ENCODE peak calls at places on chromosomes 3 and 15, in seven cellular contexts. O is vagina, F is spleen, S is stomach, M is GM12891, T is breast epithelium, J is HCT116. G is an unnamed sample.

GRCh38 chr3:108472011-108472591 is 38.3 kb downstream of the MYH15 start:
- DNase-seq in T (no peak), M (no peak), J (peak; percentile 96), O (no peak), S (no peak), F (no peak), G (no peak)

GRCh38 chr3:43581343-43581742 is 40.5 kb downstream of the ANO10 start:
- DNase-seq in O (no peak), M (no peak), F (no peak), T (no peak), J (no peak), S (no peak), G (no peak)

GRCh38 chr3:1677576-1678164 is 421.0 kb upstream of the CNTN4 start:
- DNase-seq in S (no peak), J (no peak), F (no peak), T (no peak), M (no peak), O (no peak), G (no peak)

GRCh38 chr3:40877651-40878463 is 321.4 kb upstream of the CTNNB1 start:
- DNase-seq in M (no peak), F (no peak), J (no peak), S (peak; percentile 81), T (peak; percentile 86), O (no peak), G (no peak)

GRCh38 chr3:123385072-123385471 is 63.8 kb downstream of the ADCY5 start:
- DNase-seq in M (no peak), O (no peak), S (no peak), T (peak; percentile 51), J (no peak), F (peak; percentile 39), G (no peak)

GRCh38 chr3:99330281-99330680 is 308.1 kb upstream of the COL8A1 start:
- DNase-seq in J (no peak), F (no peak), O (no peak), S (no peak), M (no peak), T (no peak), G (no peak)

GRCh38 chr15:71278989-71279756 is 163.9 kb downstream of the THSD4 start:
- DNase-seq in S (peak; percentile 90), O (no peak), J (no peak), T (peak; percentile 50), F (no peak), M (no peak), G (no peak)

GRCh38 chr15:29089731-29090616 is 179.6 kb downstream of the NSMCE3 start:
- DNase-seq in O (no peak), J (no peak), S (no peak), M (no peak), F (peak; percentile 75), T (no peak), G (no peak)

GRCh38 chr3:171966533-171967136 is 72.7 kb upstream of the FNDC3B start:
- DNase-seq in O (no peak), T (no peak), F (no peak), M (no peak), S (no peak), J (no peak), G (no peak)

GRCh38 chr15:42063122-42063848 is 31.1 kb downstream of the PLA2G4D start:
- DNase-seq in S (no peak), M (no peak), J (no peak), F (no peak), T (peak; percentile 15), O (peak; percentile 89), G (no peak)

GRCh38 chr15:99682455-99682854 is 50.8 kb downstream of the LYSMD4 start:
- DNase-seq in F (no peak), J (no peak), S (no peak), O (no peak), T (no peak), M (no peak), G (no peak)

GRCh38 chr3:73415118-73415517 is 209.6 kb downstream of the PDZRN3 start:
- DNase-seq in O (no peak), M (no peak), T (no peak), J (no peak), S (no peak), F (no peak), G (no peak)

GRCh38 chr15:78537266-78537665 is 3.0 kb upstream of the PSMA4 start:
- DNase-seq in M (no peak), F (no peak), S (no peak), O (no peak), J (no peak), T (no peak), G (no peak)

GRCh38 chr3:42572278-42572677 is 9.5 kb downstream of the SEC22C start:
- DNase-seq in M (no peak), T (no peak), S (no peak), J (peak; percentile 41), O (no peak), F (no peak), G (no peak)

GRCh38 chr15:48389701-48390143 is 58.5 kb downstream of the DUT start:
- DNase-seq in O (no peak), M (no peak), S (no peak), T (no peak), F (no peak), J (no peak), G (no peak)

GRCh38 chr15:59339252-59339672 is 33.4 kb downstream of the MYO1E start:
- DNase-seq in T (no peak), M (no peak), S (no peak), O (no peak), F (no peak), J (no peak), G (no peak)

GRCh38 chr3:43102773-43103480 is 3.0 kb downstream of the POMGNT2 start:
- DNase-seq in T (no peak), S (no peak), O (no peak), M (no peak), F (no peak), J (no peak), G (no peak)

GRCh38 chr15:60551147-60551780 is 72.3 kb upstream of the ICE2 start:
- DNase-seq in O (no peak), S (no peak), M (no peak), F (no peak), J (no peak), T (no peak), G (no peak)

GRCh38 chr3:101273608-101274007 is 46.8 kb downstream of the IMPG2 start:
- DNase-seq in T (no peak), O (no peak), J (no peak), F (no peak), S (no peak), M (no peak), G (no peak)

GRCh38 chr15:92454525-92455105 is 60.9 kb downstream of the ST8SIA2 start:
- DNase-seq in F (no peak), T (no peak), M (no peak), J (no peak), S (no peak), O (no peak), G (no peak)

GRCh38 chr3:66498718-66499611 is 1.9 kb downstream of the LRIG1 start:
- DNase-seq in M (no peak), S (no peak), O (no peak), T (no peak), F (no peak), J (no peak), G (no peak)
- TF ChIP-seq POLR2AphosphoS5 in M (no peak), S (no peak), O (no peak), T (no peak), F (no peak), J (no peak), G (no peak)

DNA sequence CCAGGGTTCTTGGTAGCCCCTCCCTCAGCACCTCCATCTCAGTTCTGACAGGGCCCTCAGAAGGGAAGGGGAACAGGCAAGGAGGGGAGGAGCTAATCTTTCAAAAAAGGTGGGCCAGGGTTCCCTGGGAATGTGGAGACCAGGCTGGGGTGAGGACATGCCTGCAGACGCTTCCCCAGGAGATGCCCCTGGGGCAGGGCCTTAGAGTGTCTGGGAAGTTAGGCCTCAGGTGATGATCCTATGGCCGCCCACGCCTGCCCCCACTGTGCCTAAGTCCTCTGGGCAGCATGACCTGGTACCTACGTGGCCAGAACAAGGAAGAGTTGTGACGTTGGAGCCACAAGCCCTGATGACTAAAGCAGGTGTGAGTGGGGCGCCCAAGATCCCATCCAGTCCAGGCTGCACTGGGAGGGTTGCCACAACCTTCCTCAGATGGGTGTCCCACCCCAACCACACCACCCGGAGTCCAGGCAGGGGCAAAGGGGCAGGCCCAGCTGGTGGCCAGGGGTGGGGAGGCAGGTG is 3.9 kb upstream of the SEMA3B start:
- DNase-seq in M (no peak), F (no peak), O (no peak), J (peak; percentile 79), T (no peak), S (no peak), G (no peak)
- TF ChIP-seq POLR2A in M (no peak), F (no peak), O (no peak), J (no peak), T (no peak), S (no peak), G (no peak)

GRCh38 chr3:45605569-45605968 is 11.0 kb downstream of the LIMD1 start:
- DNase-seq in T (no peak), J (no peak), S (no peak), O (no peak), F (no peak), M (no peak), G (no peak)

GRCh38 chr3:45607790-45608189 is 13.2 kb downstream of the LIMD1 start:
- DNase-seq in M (no peak), T (no peak), F (peak; percentile 48), J (no peak), S (no peak), O (no peak), G (no peak)

GRCh38 chr3:45608296-45608695 is 13.7 kb downstream of the LIMD1 start:
- DNase-seq in F (peak; percentile 52), T (no peak), S (no peak), J (no peak), O (no peak), M (no peak), G (no peak)

GRCh38 chr3:45606003-45606402 is 11.5 kb downstream of the LIMD1 start:
- DNase-seq in J (no peak), T (no peak), F (no peak), S (no peak), M (no peak), O (no peak), G (no peak)

GRCh38 chr3:45606991-45607712 is 12.6 kb downstream of the LIMD1 start:
- DNase-seq in M (no peak), T (no peak), S (no peak), O (no peak), J (no peak), F (peak; percentile 17), G (no peak)
- TF ChIP-seq POLR2AphosphoS5 in M (no peak), T (no peak), S (no peak), O (peak; percentile 60), J (no peak), F (no peak), G (no peak)

GRCh38 chr3:12964713-12965612 is 108.3 kb downstream of the IQSEC1 start:
- DNase-seq in S (no peak), F (no peak), T (no peak), M (no peak), O (no peak), J (no peak), G (no peak)
- TF ChIP-seq POLR2A in S (no peak), F (no peak), T (no peak), M (no peak), O (no peak), J (no peak), G (no peak)

DNA sequence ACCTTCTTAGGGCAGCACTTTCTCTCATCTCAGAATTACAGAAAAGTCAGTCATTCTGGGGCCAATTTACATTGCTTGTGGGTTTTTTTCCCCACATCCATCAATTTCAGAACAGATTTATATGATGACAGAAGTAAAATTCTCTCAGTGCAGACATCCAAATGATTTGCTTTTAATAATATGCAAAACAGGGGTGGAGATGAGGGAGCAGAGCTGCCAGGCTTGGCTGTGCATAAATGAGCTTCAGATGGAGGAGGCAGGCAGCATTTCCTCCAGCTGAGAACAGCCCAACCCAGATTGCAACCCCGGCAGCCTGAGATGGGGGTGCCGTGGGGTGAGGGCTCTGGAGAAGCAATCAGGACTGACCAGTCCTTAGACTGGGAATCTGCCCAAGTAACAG is 44.0 kb downstream of the EDEM1 start:
- DNase-seq in S (no peak), J (no peak), M (no peak), F (no peak), T (no peak), O (no peak), G (no peak)
- TF ChIP-seq POLR2AphosphoS5 in S (no peak), J (no peak), M (no peak), F (no peak), T (no peak), O (no peak), G (no peak)

G was measured in GM12892.